ENCODE peak calls at places on chromosomes 13 and 19, in six cellular contexts. M, Z, R, U, B and J are unnamed samples.

GRCh38 chr13:19665427-19665859 is 32.0 kb downstream of the MPHOSPH8 start:
- DNase-seq in R (no peak), Z (no peak), U (no peak), M (peak; percentile 56), B (no peak), J (no peak)

GRCh38 chr19:18832331-18833140 is 777 bp downstream of the UPF1 start:
- DNase-seq in U (no peak), B (peak; percentile 55), Z (no peak), M (peak; percentile 38), R (no peak), J (no peak)

GRCh38 chr13:73421310-73421912 is 362.6 kb downstream of the KLF5 start:
- DNase-seq in Z (no peak), U (peak; percentile 96), R (no peak), B (no peak), M (no peak), J (no peak)

GRCh38 chr13:62997038-62997619 is 1581.5 kb upstream of the PCDH20 start:
- DNase-seq in M (no peak), B (no peak), U (no peak), Z (no peak), R (no peak), J (no peak)

GRCh38 chr19:11106477-11106876 is 17.2 kb downstream of the LDLR start:
- DNase-seq in R (no peak), B (no peak), Z (no peak), U (no peak), M (peak; percentile 78), J (no peak)

GRCh38 chr13:98327326-98328314 is 150.6 kb upstream of the RNF113B start:
- DNase-seq in U (peak; percentile 83), M (no peak), Z (no peak), R (no peak), B (peak; percentile 50), J (no peak)

GRCh38 chr19:54536956-54537355 is 34.3 kb downstream of the LAIR2 start:
- DNase-seq in M (no peak), B (no peak), Z (no peak), R (no peak), U (no peak), J (no peak)

GRCh38 chr19:33250500-33250899 is 24.9 kb upstream of the SLC7A10 start:
- DNase-seq in Z (no peak), R (no peak), U (no peak), M (no peak), B (no peak), J (no peak)

GRCh38 chr13:29767006-29767405 is 83.4 kb downstream of the UBL3 start:
- DNase-seq in B (no peak), M (no peak), Z (no peak), R (no peak), U (no peak), J (no peak)

GRCh38 chr13:66530686-66531085 is 699.5 kb downstream of the PCDH9 start:
- DNase-seq in R (no peak), Z (no peak), U (no peak), M (no peak), B (no peak), J (no peak)

GRCh38 chr13:108200781-108201398 is 14.4 kb downstream of the LIG4 start:
- DNase-seq in R (no peak), Z (no peak), M (no peak), U (peak; percentile 44), B (no peak), J (no peak)

GRCh38 chr13:70339738-70340137 is 231.5 kb upstream of the KLHL1 start:
- DNase-seq in Z (no peak), B (peak; percentile 40), U (no peak), R (no peak), M (no peak), J (no peak)

GRCh38 chr19:19417618-19418270 is 12.3 kb downstream of the GATAD2A start:
- DNase-seq in M (no peak), B (no peak), R (no peak), U (no peak), Z (no peak), J (no peak)

GRCh38 chr19:47315125-47315821 is 5.6 kb downstream of the C5AR1 start:
- DNase-seq in U (peak; percentile 83), R (peak; percentile 70), Z (peak; percentile 84), M (peak; percentile 73), B (peak; percentile 90), J (peak; percentile 66)

GRCh38 chr13:80508031-80508430 is 167.1 kb upstream of the SPRY2 start:
- DNase-seq in Z (no peak), U (no peak), R (no peak), B (no peak), M (no peak), J (no peak)

GRCh38 chr13:76886005-76886291 is 257 bp downstream of the KCTD12 start:
- DNase-seq in U (no peak), B (no peak), M (no peak), Z (no peak), R (no peak), J (no peak)

GRCh38 chr13:50713849-50714248 is 129.6 kb downstream of the DLEU7 start:
- DNase-seq in R (no peak), Z (no peak), M (no peak), U (peak; percentile 98), B (no peak), J (peak; percentile 49)

GRCh38 chr13:100491164-100491847 is 97.3 kb downstream of the GGACT start:
- DNase-seq in B (no peak), R (no peak), Z (no peak), U (peak; percentile 74), M (peak; percentile 34), J (no peak)

GRCh38 chr19:56309511-56310185 is 5.0 kb downstream of the ZSCAN5A start:
- DNase-seq in B (peak; percentile 69), M (peak; percentile 57), R (no peak), U (no peak), Z (peak; percentile 49), J (no peak)

GRCh38 chr19:35066691-35067563 is 25.4 kb downstream of the HPN start:
- DNase-seq in B (peak; percentile 94), U (peak; percentile 45), M (peak; percentile 83), R (peak; percentile 39), Z (peak; percentile 87), J (no peak)

GRCh38 chr13:42997381-42997780 is 5.3 kb upstream of the EPSTI1 start:
- DNase-seq in M (no peak), U (no peak), Z (no peak), R (no peak), B (no peak), J (no peak)

GRCh38 chr19:38506723-38507550 is 73.4 kb downstream of the RYR1 start:
- DNase-seq in R (peak; percentile 48), B (peak; percentile 44), U (no peak), M (peak; percentile 71), Z (peak; percentile 89), J (no peak)

GRCh38 chr13:114106526-114106925 is 25.9 kb downstream of the RASA3 start:
- DNase-seq in Z (no peak), M (no peak), B (no peak), R (no peak), U (no peak), J (no peak)

GRCh38 chr13:99442273-99442895 is 58.9 kb upstream of the TM9SF2 start:
- DNase-seq in B (peak; percentile 68), Z (no peak), U (no peak), R (no peak), M (no peak), J (no peak)

DNA sequence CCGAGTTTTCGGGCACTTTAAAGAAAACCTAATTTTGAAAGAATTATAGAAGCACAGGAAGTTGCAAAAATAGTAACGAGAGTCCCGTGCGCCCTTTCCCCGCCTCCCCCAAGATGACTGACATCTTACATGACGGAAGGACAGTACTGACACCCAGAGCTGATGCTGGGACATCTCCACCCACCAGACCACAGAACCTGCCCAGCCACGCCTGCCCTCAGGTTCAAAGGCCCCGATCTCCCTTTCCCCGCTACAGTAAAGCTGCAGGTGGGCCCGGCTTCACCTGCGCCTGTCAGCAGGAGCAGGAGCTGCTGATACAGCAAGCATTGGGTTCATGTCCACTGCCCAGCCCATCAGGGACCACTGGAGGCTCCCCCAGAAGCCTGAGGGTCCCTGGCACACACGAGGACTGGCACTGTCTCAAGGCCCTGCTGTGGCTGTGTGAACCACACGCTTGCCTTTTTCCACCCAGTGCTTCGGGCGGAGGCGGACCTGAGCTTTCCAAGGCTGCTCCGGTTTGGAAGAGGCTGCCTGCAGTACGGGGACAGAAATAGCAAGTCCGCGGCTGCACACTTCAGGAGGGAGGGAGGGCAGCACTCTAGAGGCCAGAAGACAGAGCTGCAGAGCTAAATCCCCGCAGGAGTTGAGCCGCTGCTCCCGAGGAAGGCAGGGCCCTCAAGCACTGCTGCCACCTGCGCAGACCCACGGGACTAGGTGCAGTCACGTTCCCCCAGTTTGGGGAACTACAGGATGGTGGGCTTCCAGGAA is 8.7 kb downstream of the MAP2K2 start:
- DNase-seq in U (no peak), M (peak; percentile 71), B (no peak), Z (no peak), R (no peak), J (no peak)
- TF ChIP-seq CTCF in U (no peak), M (peak; percentile 21), B (no peak), Z (no peak), R (no peak), J (no peak)

GRCh38 chr19:42248270-42249148 is 6.1 kb upstream of the GSK3A start:
- DNase-seq in Z (no peak), R (no peak), M (no peak), B (no peak), U (no peak), J (no peak)

GRCh38 chr19:42246869-42247630 is 4.6 kb upstream of the GSK3A start:
- DNase-seq in Z (no peak), U (no peak), M (no peak), B (no peak), R (no peak), J (no peak)

GRCh38 chr19:42247631-42248199 is 5.3 kb upstream of the GSK3A start:
- DNase-seq in U (no peak), Z (no peak), R (no peak), M (no peak), B (no peak), J (no peak)

GRCh38 chr19:42244452-42245220 is 2.2 kb upstream of the GSK3A start:
- DNase-seq in R (peak; percentile 69), B (peak; percentile 95), M (peak; percentile 95), U (peak; percentile 86), Z (peak; percentile 93), J (peak; percentile 67)

GRCh38 chr19:42246143-42246868 is 3.9 kb upstream of the GSK3A start:
- DNase-seq in R (no peak), Z (peak; percentile 58), B (peak; percentile 86), M (peak; percentile 87), U (peak; percentile 71), J (no peak)
- H3K4me3 ChIP-seq in R (no peak overlapping the region), Z (no peak overlapping the region), B (no peak overlapping the region), M (no peak overlapping the region), U (no peak overlapping the region), J (no peak overlapping the region)

GRCh38 chr19:13053238-13053637 is 49.4 kb downstream of the LYL1 start:
- DNase-seq in U (no peak), Z (no peak), R (no peak), M (no peak), B (no peak), J (no peak)
- H3K27me3 ChIP-seq in U (no peaks in the 10 kb centered on the region), Z (no peaks in the 10 kb centered on the region), R (no peaks in the 10 kb centered on the region), M (no peaks in the 10 kb centered on the region), B (peaks cover 15% of the 10 kb centered on the region), J (no peaks in the 10 kb centered on the region)

DNA sequence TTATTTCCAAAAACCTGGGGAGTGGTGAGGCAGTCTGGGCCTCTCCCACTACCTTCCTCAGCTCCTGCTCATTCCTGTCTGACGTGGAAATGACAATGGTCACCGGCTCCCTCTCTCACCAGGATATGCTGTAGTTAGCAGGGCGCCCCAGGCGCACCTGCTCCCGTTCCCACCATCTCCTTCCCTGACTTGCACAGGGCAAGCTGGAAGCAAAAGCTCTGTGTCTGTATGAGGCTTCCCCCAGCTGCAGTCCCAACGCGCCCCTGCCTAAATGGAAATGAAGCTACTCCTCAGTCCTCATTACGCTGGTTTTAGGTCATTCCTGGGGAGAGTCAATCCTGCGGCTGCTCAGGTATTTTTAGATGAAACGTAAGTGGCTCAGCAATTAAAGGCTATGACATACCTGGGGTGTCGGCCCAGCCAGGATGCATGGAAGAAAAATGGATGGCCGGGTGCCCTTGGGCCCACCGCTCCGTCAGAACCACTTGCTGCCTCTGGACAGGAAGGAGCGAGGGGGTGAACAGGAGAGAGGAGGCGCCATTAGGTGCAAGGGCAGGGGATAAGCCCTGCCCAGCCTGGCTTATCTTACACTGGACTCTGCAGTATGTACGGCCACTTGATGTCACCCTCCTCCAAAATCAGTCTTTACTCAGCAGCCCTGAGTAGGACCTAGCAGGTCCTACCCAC is 32.4 kb downstream of the DHRS12 start:
- DNase-seq in R (no peak), B (no peak), U (no peak), M (no peak), Z (no peak), J (no peak)
- TF ChIP-seq CTCF in R (no peak), B (no peak), U (no peak), M (peak; percentile 11), Z (no peak), J (no peak)